ENCODE peak calls at places on chromosome 20, in four cellular contexts. U is activated naive CD8-positive, alpha-beta T cell treated with anti-CD3 and anti-CD28 coated beads, Interleukin-2, amount 50 U/mL, for 16 hours; E is amygdala; T is ELR. F is an unnamed sample.

GRCh38 chr20:39910536-39910935 is 778.5 kb downstream of the MAFB start:
- DNase-seq in U (no peak), T (no peak), E (no peak), F (no peak)

GRCh38 chr20:1327241-1327653 is 1.7 kb downstream of the SDCBP2 start:
- DNase-seq in U (no peak), T (peak; percentile 54), E (no peak), F (no peak)

GRCh38 chr20:61494763-61495595 is 242.9 kb downstream of the CDH4 start:
- DNase-seq in T (no peak), U (no peak), E (no peak), F (no peak)

GRCh38 chr20:47220161-47220582 is 136.3 kb downstream of the ZMYND8 start:
- DNase-seq in E (no peak), U (peak; percentile 23), T (peak; percentile 61), F (no peak)

GRCh38 chr20:35776513-35777101 is 4.8 kb downstream of the PHF20 start:
- DNase-seq in E (no peak), T (peak; percentile 15), U (no peak), F (no peak)

GRCh38 chr20:33893314-33893713 is 82.2 kb downstream of the CHMP4B start:
- DNase-seq in U (no peak), E (no peak), T (peak; percentile 90), F (no peak)

GRCh38 chr20:45020236-45020886 is 54.0 kb downstream of the STK4 start:
- DNase-seq in E (no peak), T (no peak), U (no peak), F (no peak)

GRCh38 chr20:44910690-44911262 is 916 bp downstream of the PABPC1L start:
- DNase-seq in U (no peak), E (no peak), T (peak; percentile 31), F (no peak)

GRCh38 chr20:56249244-56249955 is 868 bp downstream of the MC3R start:
- DNase-seq in E (no peak), T (peak; percentile 41), U (no peak), F (no peak)

GRCh38 chr20:48286571-48287551 is 501.6 kb upstream of the SULF2 start:
- DNase-seq in T (no peak), U (no peak), E (no peak), F (no peak)

F was measured in iPS DF 6.9.